ENCODE peak calls at places on chromosomes 11 and 22, in eight cellular contexts. One of them, this sample, is unnamed. For H3K4me1, the result is how much of the 10 kb centered on the place peaks cover.

GRCh38 chr11:38751421-38751820 is 2153.4 kb upstream of the RAG2 start:
- DNase-seq in PC-3: no peak
- DNase-seq in sigmoid colon: no peak
- DNase-seq in CD4-positive, CD25-positive, alpha-beta regulatory T cell: no peak
- DNase-seq in cardiac muscle cell: no peak
- DNase-seq in mammary epithelial cell: no peak
- DNase-seq in Peyer's patch: no peak
- DNase-seq in heart left ventricle: no peak
- DNase-seq in this sample: no peak

GRCh38 chr11:61975638-61976419 is 8.4 kb upstream of the FTH1 start:
- DNase-seq in Peyer's patch: no peak
- DNase-seq in cardiac muscle cell: no peak
- DNase-seq in heart left ventricle: no peak
- DNase-seq in sigmoid colon: peak
- DNase-seq in mammary epithelial cell: no peak
- DNase-seq in CD4-positive, CD25-positive, alpha-beta regulatory T cell: no peak
- DNase-seq in PC-3: no peak
- DNase-seq in this sample: no peak

GRCh38 chr11:5621580-5621979 is 3.2 kb upstream of the TRIM34 start:
- DNase-seq in CD4-positive, CD25-positive, alpha-beta regulatory T cell: no peak
- DNase-seq in cardiac muscle cell: no peak
- DNase-seq in sigmoid colon: no peak
- DNase-seq in Peyer's patch: no peak
- DNase-seq in heart left ventricle: no peak
- DNase-seq in PC-3: no peak
- DNase-seq in mammary epithelial cell: no peak
- DNase-seq in this sample: no peak

GRCh38 chr11:84626256-84626655 is 1000.9 kb downstream of the DLG2 start:
- DNase-seq in sigmoid colon: no peak
- DNase-seq in heart left ventricle: no peak
- DNase-seq in PC-3: no peak
- DNase-seq in cardiac muscle cell: no peak
- DNase-seq in CD4-positive, CD25-positive, alpha-beta regulatory T cell: no peak
- DNase-seq in Peyer's patch: no peak
- DNase-seq in mammary epithelial cell: no peak
- DNase-seq in this sample: no peak

GRCh38 chr22:22047776-22048175 is 65.2 kb upstream of the TOP3B start:
- DNase-seq in sigmoid colon: no peak
- DNase-seq in cardiac muscle cell: no peak
- DNase-seq in CD4-positive, CD25-positive, alpha-beta regulatory T cell: no peak
- DNase-seq in PC-3: no peak
- DNase-seq in mammary epithelial cell: no peak
- DNase-seq in heart left ventricle: no peak
- DNase-seq in Peyer's patch: no peak
- DNase-seq in this sample: no peak

GRCh38 chr11:63737718-63738117 is 30.9 kb downstream of the ZFTA start:
- DNase-seq in mammary epithelial cell: no peak
- DNase-seq in CD4-positive, CD25-positive, alpha-beta regulatory T cell: no peak
- DNase-seq in heart left ventricle: no peak
- DNase-seq in cardiac muscle cell: no peak
- DNase-seq in sigmoid colon: no peak
- DNase-seq in PC-3: no peak
- DNase-seq in Peyer's patch: no peak
- DNase-seq in this sample: no peak

GRCh38 chr11:116614306-116615210 is 158.2 kb downstream of the BUD13 start:
- DNase-seq in PC-3: no peak
- DNase-seq in CD4-positive, CD25-positive, alpha-beta regulatory T cell: no peak
- DNase-seq in heart left ventricle: no peak
- DNase-seq in cardiac muscle cell: no peak
- DNase-seq in Peyer's patch: no peak
- DNase-seq in mammary epithelial cell: no peak
- DNase-seq in sigmoid colon: peak
- DNase-seq in this sample: no peak

GRCh38 chr11:108340958-108341357 is 118.1 kb downstream of the ATM start:
- DNase-seq in mammary epithelial cell: peak
- DNase-seq in heart left ventricle: no peak
- DNase-seq in sigmoid colon: no peak
- DNase-seq in cardiac muscle cell: no peak
- DNase-seq in CD4-positive, CD25-positive, alpha-beta regulatory T cell: no peak
- DNase-seq in PC-3: peak
- DNase-seq in Peyer's patch: no peak
- DNase-seq in this sample: no peak

GRCh38 chr22:22948651-22949611 is 61.3 kb downstream of the IGLL5 start:
- DNase-seq in heart left ventricle: no peak
- DNase-seq in CD4-positive, CD25-positive, alpha-beta regulatory T cell: no peak
- DNase-seq in Peyer's patch: no peak
- DNase-seq in mammary epithelial cell: no peak
- DNase-seq in PC-3: no peak
- DNase-seq in cardiac muscle cell: no peak
- DNase-seq in sigmoid colon: no peak
- DNase-seq in this sample: no peak

GRCh38 chr22:29553391-29554224 is at the start of gene THOC5:
- DNase-seq in heart left ventricle: peak
- DNase-seq in CD4-positive, CD25-positive, alpha-beta regulatory T cell: peak
- DNase-seq in cardiac muscle cell: peak
- DNase-seq in Peyer's patch: peak
- DNase-seq in PC-3: peak
- DNase-seq in sigmoid colon: peak
- DNase-seq in mammary epithelial cell: peak
- DNase-seq in this sample: peak

GRCh38 chr22:43014062-43014875 is 680 bp downstream of the PACSIN2 start:
- DNase-seq in PC-3: peak
- DNase-seq in mammary epithelial cell: no peak
- DNase-seq in sigmoid colon: peak
- DNase-seq in CD4-positive, CD25-positive, alpha-beta regulatory T cell: peak
- DNase-seq in cardiac muscle cell: peak
- DNase-seq in heart left ventricle: peak
- DNase-seq in Peyer's patch: peak
- DNase-seq in this sample: peak

GRCh38 chr11:102599642-102600261 is 25.4 kb downstream of the MMP20 start:
- DNase-seq in CD4-positive, CD25-positive, alpha-beta regulatory T cell: peak
- DNase-seq in mammary epithelial cell: peak
- DNase-seq in heart left ventricle: no peak
- DNase-seq in Peyer's patch: no peak
- DNase-seq in cardiac muscle cell: no peak
- DNase-seq in PC-3: peak
- DNase-seq in sigmoid colon: no peak
- DNase-seq in this sample: no peak

GRCh38 chr11:18617688-18618340 is 16.3 kb downstream of the SPTY2D1 start:
- DNase-seq in sigmoid colon: no peak
- DNase-seq in cardiac muscle cell: no peak
- DNase-seq in Peyer's patch: no peak
- DNase-seq in heart left ventricle: no peak
- DNase-seq in mammary epithelial cell: no peak
- DNase-seq in CD4-positive, CD25-positive, alpha-beta regulatory T cell: peak
- DNase-seq in PC-3: no peak
- DNase-seq in this sample: no peak

GRCh38 chr11:85665756-85666155 is 827 bp upstream of the CREBZF start:
- DNase-seq in CD4-positive, CD25-positive, alpha-beta regulatory T cell: no peak
- DNase-seq in PC-3: no peak
- DNase-seq in mammary epithelial cell: no peak
- DNase-seq in Peyer's patch: no peak
- DNase-seq in cardiac muscle cell: no peak
- DNase-seq in sigmoid colon: no peak
- DNase-seq in heart left ventricle: no peak
- DNase-seq in this sample: no peak

GRCh38 chr11:117166491-117166890 is 12.1 kb upstream of the SIDT2 start:
- DNase-seq in mammary epithelial cell: no peak
- DNase-seq in heart left ventricle: no peak
- DNase-seq in CD4-positive, CD25-positive, alpha-beta regulatory T cell: no peak
- DNase-seq in sigmoid colon: no peak
- DNase-seq in cardiac muscle cell: no peak
- DNase-seq in PC-3: no peak
- DNase-seq in Peyer's patch: no peak
- DNase-seq in this sample: no peak

GRCh38 chr22:50656122-50657070 is 16.2 kb upstream of the SHANK3 start:
- DNase-seq in CD4-positive, CD25-positive, alpha-beta regulatory T cell: no peak
- DNase-seq in heart left ventricle: peak
- DNase-seq in sigmoid colon: peak
- DNase-seq in cardiac muscle cell: no peak
- DNase-seq in mammary epithelial cell: no peak
- DNase-seq in PC-3: peak
- DNase-seq in Peyer's patch: no peak
- DNase-seq in this sample: peak

GRCh38 chr11:11706022-11706421 is 84.2 kb upstream of the GALNT18 start:
- DNase-seq in Peyer's patch: no peak
- DNase-seq in heart left ventricle: no peak
- DNase-seq in cardiac muscle cell: no peak
- DNase-seq in sigmoid colon: peak
- DNase-seq in mammary epithelial cell: peak
- DNase-seq in CD4-positive, CD25-positive, alpha-beta regulatory T cell: no peak
- DNase-seq in PC-3: peak
- DNase-seq in this sample: no peak

GRCh38 chr11:91220476-91221202 is 997.8 kb upstream of the CHORDC1 start:
- DNase-seq in Peyer's patch: no peak
- DNase-seq in cardiac muscle cell: no peak
- DNase-seq in PC-3: peak
- DNase-seq in sigmoid colon: no peak
- DNase-seq in heart left ventricle: no peak
- DNase-seq in CD4-positive, CD25-positive, alpha-beta regulatory T cell: no peak
- DNase-seq in mammary epithelial cell: peak
- DNase-seq in this sample: no peak

GRCh38 chr11:118623291-118623655 is 15.9 kb downstream of the PHLDB1 start:
- DNase-seq in mammary epithelial cell: peak
- DNase-seq in CD4-positive, CD25-positive, alpha-beta regulatory T cell: no peak
- DNase-seq in Peyer's patch: peak
- DNase-seq in cardiac muscle cell: peak
- DNase-seq in sigmoid colon: no peak
- DNase-seq in heart left ventricle: no peak
- DNase-seq in PC-3: peak
- DNase-seq in this sample: peak

GRCh38 chr11:60265373-60266214 is 14.9 kb upstream of the MS4A4A start:
- DNase-seq in heart left ventricle: no peak
- DNase-seq in sigmoid colon: no peak
- DNase-seq in PC-3: peak
- DNase-seq in Peyer's patch: no peak
- DNase-seq in cardiac muscle cell: peak
- DNase-seq in CD4-positive, CD25-positive, alpha-beta regulatory T cell: peak
- DNase-seq in mammary epithelial cell: peak
- DNase-seq in this sample: no peak

DNA sequence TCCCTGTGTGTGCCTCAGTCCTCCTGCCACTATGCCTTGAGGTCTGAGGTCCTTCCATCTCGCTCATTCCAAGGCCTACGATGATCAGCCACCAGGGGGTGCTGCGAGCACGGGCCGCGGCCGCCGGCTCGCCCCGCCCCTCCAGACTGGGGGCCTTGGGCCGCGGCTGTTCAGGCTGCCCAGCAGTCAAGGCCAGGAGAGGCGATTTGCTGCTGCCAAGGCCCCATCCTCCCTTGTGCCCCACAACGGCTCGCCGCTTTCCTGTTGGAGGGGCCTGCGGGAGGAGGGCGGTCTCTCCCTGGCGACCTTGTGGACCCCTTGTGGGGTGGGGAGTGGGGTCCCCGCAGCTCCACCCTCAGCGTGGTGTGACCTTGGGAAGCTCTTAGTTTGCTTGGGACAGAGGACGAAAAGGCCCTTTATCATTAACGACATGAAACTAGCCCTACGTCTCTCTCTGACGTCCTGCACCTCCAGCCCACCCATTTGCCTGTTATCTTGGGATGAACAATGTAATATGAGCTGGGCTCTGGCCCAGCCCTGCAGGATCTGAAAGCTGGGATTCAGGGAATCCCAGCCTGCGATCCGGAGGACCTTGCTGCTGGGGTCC is 5.4 kb upstream of the GALR3 start:
- DNase-seq in heart left ventricle: peak
- DNase-seq in cardiac muscle cell: peak
- DNase-seq in Peyer's patch: peak
- DNase-seq in PC-3: peak
- DNase-seq in mammary epithelial cell: peak
- DNase-seq in CD4-positive, CD25-positive, alpha-beta regulatory T cell: peak
- DNase-seq in sigmoid colon: peak
- DNase-seq in this sample: peak
- H3K4me3 ChIP-seq in heart left ventricle: peak
- H3K4me3 ChIP-seq in cardiac muscle cell: peak
- H3K4me3 ChIP-seq in Peyer's patch: peak
- H3K4me3 ChIP-seq in PC-3: no peak
- H3K4me3 ChIP-seq in mammary epithelial cell: peak
- H3K4me3 ChIP-seq in CD4-positive, CD25-positive, alpha-beta regulatory T cell: no peak
- H3K4me3 ChIP-seq in sigmoid colon: no peak
- H3K4me3 ChIP-seq in this sample: no peak

GRCh38 chr22:27867114-27867957 is 51.7 kb downstream of the PITPNB start:
- DNase-seq in sigmoid colon: no peak
- DNase-seq in mammary epithelial cell: no peak
- DNase-seq in Peyer's patch: no peak
- DNase-seq in cardiac muscle cell: no peak
- DNase-seq in PC-3: no peak
- DNase-seq in CD4-positive, CD25-positive, alpha-beta regulatory T cell: no peak
- DNase-seq in heart left ventricle: no peak
- DNase-seq in this sample: no peak
- H3K4me1 ChIP-seq in sigmoid colon: under half
- H3K4me1 ChIP-seq in mammary epithelial cell: under half
- H3K4me1 ChIP-seq in Peyer's patch: under half
- H3K4me1 ChIP-seq in cardiac muscle cell: under half
- H3K4me1 ChIP-seq in PC-3: under half
- H3K4me1 ChIP-seq in CD4-positive, CD25-positive, alpha-beta regulatory T cell: under half
- H3K4me1 ChIP-seq in heart left ventricle: under half
- H3K4me1 ChIP-seq in this sample: under half

DNA sequence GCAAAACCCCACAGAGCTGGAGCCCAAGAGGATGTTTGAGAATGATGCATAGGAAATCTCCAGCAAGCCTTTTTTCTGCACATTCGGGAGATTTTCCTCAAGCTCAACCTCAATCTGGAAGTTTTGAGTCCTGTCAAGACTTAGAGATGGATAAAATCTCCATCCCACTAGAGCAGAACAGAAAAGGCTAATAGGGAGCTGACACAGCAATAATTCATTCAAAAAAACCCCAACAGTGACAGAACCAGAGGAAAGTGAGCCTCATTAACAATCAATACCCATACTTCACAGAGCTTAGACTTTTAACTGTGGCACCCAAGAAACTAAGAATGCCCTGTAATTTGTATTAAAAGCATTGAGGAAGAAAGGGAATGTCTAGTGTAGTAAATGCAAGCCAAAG is 115.9 kb upstream of the BDNF start:
- DNase-seq in mammary epithelial cell: no peak
- DNase-seq in Peyer's patch: no peak
- DNase-seq in PC-3: no peak
- DNase-seq in sigmoid colon: no peak
- DNase-seq in cardiac muscle cell: no peak
- DNase-seq in heart left ventricle: no peak
- DNase-seq in CD4-positive, CD25-positive, alpha-beta regulatory T cell: no peak
- DNase-seq in this sample: no peak
- H3K4me3 ChIP-seq in mammary epithelial cell: no peak
- H3K4me3 ChIP-seq in Peyer's patch: no peak
- H3K4me3 ChIP-seq in PC-3: no peak
- H3K4me3 ChIP-seq in sigmoid colon: no peak
- H3K4me3 ChIP-seq in cardiac muscle cell: no peak
- H3K4me3 ChIP-seq in heart left ventricle: no peak
- H3K4me3 ChIP-seq in CD4-positive, CD25-positive, alpha-beta regulatory T cell: no peak
- H3K4me3 ChIP-seq in this sample: no peak

GRCh38 chr11:96307748-96308133 is 35.3 kb downstream of the MAML2 start:
- DNase-seq in heart left ventricle: no peak
- DNase-seq in CD4-positive, CD25-positive, alpha-beta regulatory T cell: no peak
- DNase-seq in cardiac muscle cell: no peak
- DNase-seq in mammary epithelial cell: peak
- DNase-seq in PC-3: peak
- DNase-seq in sigmoid colon: no peak
- DNase-seq in Peyer's patch: no peak
- DNase-seq in this sample: no peak
- H3K4me1 ChIP-seq in heart left ventricle: under half
- H3K4me1 ChIP-seq in CD4-positive, CD25-positive, alpha-beta regulatory T cell: under half
- H3K4me1 ChIP-seq in cardiac muscle cell: under half
- H3K4me1 ChIP-seq in mammary epithelial cell: half or more
- H3K4me1 ChIP-seq in PC-3: half or more
- H3K4me1 ChIP-seq in sigmoid colon: under half
- H3K4me1 ChIP-seq in Peyer's patch: under half
- H3K4me1 ChIP-seq in this sample: half or more

This sample was measured in upper lobe of left lung.